ENCODE peak calls at places on chromosomes 7 and 10, in eight cellular contexts. F, J, T, G, Z, E, A and Y are unnamed samples.
A peak's percentile ranks its signal among the peaks of the same experiment; 100 is the strongest.

GRCh38 chr10:132849546-132850031 is 63.6 kb upstream of the NKX6-2 start:
- DNase-seq in E (peak; percentile 5), F (no peak), Z (no peak), J (no peak), G (no peak), A (no peak), T (no peak), Y (peak; percentile 82)

GRCh38 chr7:80870806-80871205 is 48.0 kb downstream of the SEMA3C start:
- DNase-seq in T (no peak), J (no peak), G (no peak), F (no peak), E (no peak), Z (no peak), A (no peak), Y (no peak)

GRCh38 chr10:115063702-115064479 is 29.3 kb upstream of the ATRNL1 start:
- DNase-seq in Z (no peak), A (no peak), G (no peak), F (no peak), J (no peak), T (no peak), E (no peak), Y (no peak)

GRCh38 chr10:119498889-119499864 is 43.3 kb downstream of the RGS10 start:
- DNase-seq in Z (no peak), G (no peak), T (no peak), F (no peak), J (no peak), A (no peak), E (no peak), Y (no peak)

GRCh38 chr10:75652136-75652535 is 220.7 kb downstream of the LRMDA start:
- DNase-seq in J (no peak), F (no peak), T (no peak), Z (peak; percentile 60), A (no peak), E (no peak), G (no peak), Y (no peak)

GRCh38 chr10:62058476-62058875 is 157.0 kb downstream of the ARID5B start:
- DNase-seq in E (no peak), G (no peak), A (no peak), J (no peak), Z (no peak), F (no peak), T (no peak), Y (no peak)

GRCh38 chr10:112335104-112335840 is 38.6 kb upstream of the ACSL5 start:
- DNase-seq in E (no peak), T (no peak), A (peak; percentile 9), G (no peak), Z (peak; percentile 45), F (no peak), J (no peak), Y (no peak)

GRCh38 chr7:87851242-87851641 is 24.9 kb downstream of the SLC25A40 start:
- DNase-seq in F (peak; percentile 13), A (no peak), J (no peak), T (no peak), G (no peak), E (no peak), Z (no peak), Y (no peak)

GRCh38 chr7:84985073-84985784 is 201.6 kb downstream of the SEMA3D start:
- DNase-seq in F (no peak), J (no peak), E (no peak), T (no peak), A (no peak), G (no peak), Z (peak; percentile 37), Y (no peak)

GRCh38 chr10:3853547-3853989 is 68.6 kb upstream of the KLF6 start:
- DNase-seq in E (no peak), G (no peak), Z (no peak), J (no peak), T (no peak), F (peak; percentile 58), A (no peak), Y (no peak)

GRCh38 chr7:27808626-27809025 is 68.7 kb downstream of the TAX1BP1 start:
- DNase-seq in Z (peak; percentile 78), A (no peak), J (no peak), T (no peak), E (no peak), F (peak; percentile 76), G (no peak), Y (no peak)

GRCh38 chr10:75117996-75118395 is 6.5 kb downstream of the SAMD8 start:
- DNase-seq in A (no peak), E (no peak), Z (peak; percentile 44), G (no peak), J (no peak), T (no peak), F (no peak), Y (no peak)

GRCh38 chr10:68871105-68871711 is 29.9 kb upstream of the DDX50 start:
- DNase-seq in J (peak; percentile 15), T (no peak), E (no peak), F (peak; percentile 52), G (no peak), A (peak; percentile 19), Z (peak; percentile 49), Y (no peak)

GRCh38 chr7:68888971-68889385 is 709.3 kb upstream of the AUTS2 start:
- DNase-seq in G (no peak), Z (no peak), J (no peak), A (no peak), F (no peak), E (no peak), T (no peak), Y (no peak)

GRCh38 chr7:73682745-73683055 is 553 bp downstream of the DNAJC30 start:
- DNase-seq in A (no peak), E (no peak), Z (no peak), G (no peak), T (no peak), J (no peak), F (no peak), Y (no peak)

GRCh38 chr7:47496064-47496665 is 85.7 kb downstream of the TNS3 start:
- DNase-seq in J (no peak), T (no peak), F (no peak), A (no peak), G (no peak), E (no peak), Z (no peak), Y (no peak)

GRCh38 chr10:6065406-6065805 is 3.2 kb upstream of the IL2RA start:
- DNase-seq in A (no peak), Z (peak; percentile 15), E (no peak), T (no peak), G (no peak), J (no peak), F (no peak), Y (no peak)

GRCh38 chr10:5509691-5510090 is 10.3 kb upstream of the CALML5 start:
- DNase-seq in A (no peak), Z (no peak), E (no peak), T (no peak), J (no peak), G (no peak), F (no peak), Y (peak; percentile 81)

GRCh38 chr10:122639801-122640200 is 59.8 kb downstream of the C10orf120 start:
- DNase-seq in Z (no peak), E (no peak), J (no peak), G (no peak), T (no peak), A (no peak), F (no peak), Y (no peak)

GRCh38 chr7:81299272-81299671 is 380.4 kb upstream of the SEMA3C start:
- DNase-seq in F (peak; percentile 96), T (no peak), A (peak; percentile 66), J (no peak), Z (peak; percentile 94), G (no peak), E (no peak), Y (no peak)

GRCh38 chr7:133619491-133619890 is 366.6 kb downstream of the EXOC4 start:
- DNase-seq in J (no peak), Z (no peak), T (no peak), E (no peak), A (no peak), G (no peak), F (no peak), Y (no peak)

DNA sequence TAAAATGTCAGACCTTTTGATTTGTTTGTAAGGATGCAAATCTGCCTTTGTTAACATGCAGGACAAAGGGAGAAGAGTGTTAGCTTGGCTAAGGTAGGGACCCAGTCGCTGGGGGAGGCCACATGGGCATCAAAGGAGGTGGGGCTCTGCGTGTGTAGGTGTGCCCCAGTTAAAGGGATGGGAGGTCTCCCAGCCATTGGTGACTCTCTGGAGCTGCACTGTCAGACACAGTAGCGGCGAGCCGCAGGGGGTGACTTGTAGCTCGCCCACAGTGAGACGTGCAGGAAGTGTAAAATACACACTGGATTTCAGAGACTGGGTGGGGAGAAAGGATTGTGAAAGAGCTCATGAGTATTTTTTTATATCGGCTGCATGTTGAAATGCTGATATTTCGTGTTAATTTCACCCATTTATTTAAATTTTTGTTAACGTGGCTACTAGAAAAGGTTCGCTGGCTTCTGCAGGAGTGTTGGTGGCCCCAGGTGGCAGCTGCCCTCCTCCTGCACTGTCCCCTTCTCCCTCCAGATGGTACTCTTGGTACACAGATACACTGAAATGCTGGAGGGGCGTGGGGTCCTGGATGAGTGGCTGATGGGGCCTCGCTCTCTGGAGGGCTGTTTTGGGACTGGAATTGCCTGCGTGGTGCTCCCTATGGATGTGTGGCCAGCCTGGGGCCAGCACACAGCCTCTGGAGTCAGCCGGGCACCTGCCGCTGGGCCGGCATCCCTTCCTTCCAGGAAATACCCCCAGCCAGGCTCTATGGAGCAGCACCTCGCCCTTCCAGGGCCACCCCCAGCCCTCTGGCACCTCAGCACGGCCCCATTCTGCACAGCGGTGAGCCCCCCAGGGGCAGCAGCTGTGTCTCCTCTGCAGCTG is 59.2 kb downstream of the LHPP start:
- DNase-seq in Z (no peak), J (no peak), A (no peak), F (peak; percentile 12), G (no peak), T (no peak), E (no peak), Y (peak; percentile 64)
- TF ChIP-seq CTCF in Z (no peak), J (no peak), A (no peak), F (peak; percentile 11), G (no peak), T (no peak), E (no peak), Y (no peak)

GRCh38 chr10:100670828-100671479 is 74.4 kb upstream of the PAX2 start:
- DNase-seq in G (peak; percentile 43), T (peak; percentile 77), Z (peak; percentile 5), A (peak; percentile 26), J (peak; percentile 81), F (no peak), E (peak; percentile 37), Y (no peak)
- TF ChIP-seq CTCF in G (peak; percentile 82), T (peak; percentile 100), Z (peak; percentile 32), A (peak; percentile 97), J (peak; percentile 76), F (peak; percentile 49), E (peak; percentile 55), Y (peak; percentile 90)

GRCh38 chr7:137109966-137110930 is 233.3 kb downstream of the PTN start:
- DNase-seq in G (no peak), F (no peak), Z (peak; percentile 21), T (no peak), A (no peak), J (no peak), E (no peak), Y (no peak)
- TF ChIP-seq CTCF in G (no peak), F (no peak), Z (no peak), T (no peak), A (no peak), J (no peak), E (no peak), Y (peak; percentile 13)

DNA sequence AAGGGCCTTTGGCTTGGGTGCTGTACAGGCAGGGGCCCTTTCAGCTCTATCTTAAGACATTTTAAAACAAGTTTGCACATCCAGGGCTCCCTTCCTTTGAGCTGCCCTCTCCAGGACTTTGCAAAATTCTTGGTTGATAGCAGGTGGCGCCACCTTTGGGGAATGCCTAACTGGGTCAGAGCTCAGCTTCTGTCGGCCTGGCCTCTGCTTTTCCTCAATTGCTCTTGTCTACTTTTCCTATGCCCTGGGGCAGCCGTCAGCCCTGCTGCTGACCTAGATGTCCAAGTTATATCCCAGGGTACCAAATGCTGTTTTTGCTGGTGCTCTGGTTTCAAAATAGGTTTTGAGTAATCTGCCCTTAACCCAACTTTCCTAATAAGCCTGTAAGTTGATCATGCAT is 65.8 kb downstream of the APBB1IP start:
- DNase-seq in E (no peak), A (peak; percentile 28), F (no peak), G (peak; percentile 35), Z (no peak), T (peak; percentile 14), J (no peak), Y (no peak)
- TF ChIP-seq CTCF in E (no peak), A (peak; percentile 25), F (no peak), G (peak; percentile 28), Z (no peak), T (no peak), J (no peak), Y (no peak)